ENCODE peak calls at places on chromosome 16, in six cellular contexts. B is tibial nerve, C is AG10803, E is left ventricle myocardium inferior, D is kidney, P is OCI-LY7. H is an unnamed sample.

GRCh38 chr16:67982011-67982696 is 1.9 kb upstream of the DPEP3 start:
- DNase-seq in D (no peak), B (no peak), P (no peak), E (no peak), C (no peak), H (peak; percentile 75)

GRCh38 chr16:4244254-4244812 is 2.5 kb upstream of the SRL start:
- DNase-seq in B (no peak), E (no peak), D (no peak), C (no peak), P (no peak), H (no peak)

GRCh38 chr16:27703121-27703520 is 153.2 kb downstream of the KATNIP start:
- DNase-seq in P (no peak), C (no peak), B (no peak), D (peak; percentile 8), E (no peak), H (peak; percentile 15)

GRCh38 chr16:79451196-79451816 is 149.2 kb downstream of the MAF start:
- DNase-seq in P (peak; percentile 19), B (no peak), D (no peak), E (no peak), C (no peak), H (no peak)

GRCh38 chr16:70490261-70490660 is 33.1 kb downstream of the COG4 start:
- DNase-seq in D (peak; percentile 15), E (no peak), P (no peak), C (no peak), B (no peak), H (no peak)

GRCh38 chr16:75733305-75734141 is 7.2 kb upstream of the CPHXL start:
- DNase-seq in P (no peak), C (peak; percentile 86), D (no peak), B (no peak), E (no peak), H (no peak)

GRCh38 chr16:468072-468821 is 42.8 kb downstream of the RAB11FIP3 start:
- DNase-seq in C (no peak), D (no peak), B (no peak), P (no peak), E (no peak), H (no peak)

GRCh38 chr16:27226476-27226875 is 23.1 kb downstream of the KDM8 start:
- DNase-seq in P (no peak), B (no peak), D (no peak), E (no peak), C (no peak), H (peak; percentile 90)

GRCh38 chr16:19980866-19981265 is 92.8 kb downstream of the GPR139 start:
- DNase-seq in P (no peak), D (no peak), C (no peak), B (no peak), E (no peak), H (no peak)
- TF ChIP-seq CTCF in P (peak; percentile 64), D (peak; percentile 19), C (peak; percentile 27), B (no peak), E (no peak), H (peak; percentile 51)

GRCh38 chr16:30867747-30868146 is 26.1 kb downstream of the BCL7C start:
- DNase-seq in C (no peak), E (no peak), P (no peak), D (no peak), B (no peak), H (no peak)
- TF ChIP-seq CTCF in C (peak; percentile 27), E (no peak), P (peak; percentile 39), D (no peak), B (no peak), H (peak; percentile 52)

DNA sequence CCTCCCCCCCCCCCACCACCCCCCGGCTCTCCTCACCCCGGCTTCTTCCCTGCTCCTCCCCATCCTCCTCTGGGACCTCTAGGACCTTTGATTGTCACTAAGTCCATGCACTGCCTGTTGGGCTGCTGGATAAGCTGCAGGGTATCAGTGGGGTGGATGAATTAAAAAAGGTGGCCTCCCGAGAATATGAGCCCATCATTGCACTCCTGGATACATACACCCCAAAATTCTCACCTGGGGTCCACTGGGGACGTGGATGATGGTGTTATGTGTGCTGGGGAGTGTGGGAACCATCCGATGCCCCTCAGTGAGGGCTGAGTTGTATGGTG is 88.8 kb downstream of the IRF8 start:
- DNase-seq in C (no peak), E (no peak), D (no peak), P (no peak), B (no peak), H (no peak)
- TF ChIP-seq CTCF in C (no peak), E (peak; percentile 23), D (no peak), P (peak; percentile 39), B (no peak), H (no peak)

GRCh38 chr16:2278272-2278608 is 10.3 kb upstream of the RNPS1 start:
- DNase-seq in P (peak; percentile 34), B (no peak), D (no peak), C (no peak), E (no peak), H (peak; percentile 81)
- TF ChIP-seq CTCF in P (peak; percentile 59), B (no peak), D (no peak), C (no peak), E (no peak), H (peak; percentile 29)

DNA sequence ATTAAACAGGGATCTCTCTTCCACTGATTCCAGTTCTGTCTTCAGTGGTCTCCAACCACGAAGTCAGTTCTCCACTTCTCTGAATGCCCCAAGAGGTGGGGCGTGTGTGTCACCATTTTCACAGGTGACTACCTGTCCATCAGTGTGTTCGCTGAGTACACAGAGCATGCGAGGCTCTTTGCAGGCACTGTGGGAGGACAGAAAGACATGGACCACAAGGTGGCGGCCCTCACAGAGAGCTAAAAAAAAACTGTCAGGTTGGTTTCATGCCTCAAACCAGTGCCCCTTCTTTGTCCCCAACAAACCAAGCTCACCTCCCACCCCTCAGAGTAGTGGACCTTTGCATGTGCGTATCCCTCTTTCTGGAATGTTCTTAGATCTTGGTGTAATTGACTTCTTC is 13.8 kb downstream of the EMP2 start:
- DNase-seq in D (no peak), E (no peak), C (no peak), B (no peak), P (peak; percentile 7), H (no peak)
- TF ChIP-seq CTCF in D (no peak), E (no peak), C (no peak), B (no peak), P (peak; percentile 39), H (no peak)

GRCh38 chr16:15682105-15682570 is 32.1 kb downstream of the NDE1 start:
- DNase-seq in E (no peak), B (no peak), P (peak; percentile 25), C (peak; percentile 71), D (no peak), H (no peak)
- TF ChIP-seq CTCF in E (peak; percentile 34), B (peak; percentile 15), P (peak; percentile 72), C (peak; percentile 62), D (peak; percentile 4), H (peak; percentile 76)

GRCh38 chr16:77662241-77662640 is 60.1 kb upstream of the NUDT7 start:
- DNase-seq in B (no peak), E (no peak), P (no peak), C (no peak), D (no peak), H (no peak)

GRCh38 chr16:77657016-77657415 is 65.3 kb upstream of the NUDT7 start:
- DNase-seq in D (no peak), C (peak; percentile 22), P (no peak), E (no peak), B (no peak), H (no peak)

GRCh38 chr16:77663711-77664110 is 58.6 kb upstream of the NUDT7 start:
- DNase-seq in C (no peak), P (no peak), E (no peak), D (no peak), B (no peak), H (no peak)

GRCh38 chr16:77660311-77660710 is 62.0 kb upstream of the NUDT7 start:
- DNase-seq in B (no peak), E (no peak), D (no peak), C (peak; percentile 51), P (no peak), H (no peak)
- TF ChIP-seq CTCF in B (peak; percentile 47), E (peak; percentile 59), D (peak; percentile 36), C (peak; percentile 84), P (peak; percentile 46), H (peak; percentile 66)

GRCh38 chr16:29820730-29821662 is 734 bp downstream of the MVP start:
- DNase-seq in C (peak; percentile 32), P (no peak), D (peak; percentile 92), E (no peak), B (no peak), H (no peak)

GRCh38 chr16:29826342-29826695 is 6.1 kb downstream of the MVP start:
- DNase-seq in C (no peak), B (no peak), P (no peak), E (no peak), D (no peak), H (no peak)

GRCh38 chr16:29821663-29822115 is 1.4 kb downstream of the MVP start:
- DNase-seq in E (no peak), C (peak; percentile 86), P (no peak), B (no peak), D (peak; percentile 77), H (no peak)

GRCh38 chr16:29825145-29826044 is 5.1 kb downstream of the MVP start:
- DNase-seq in B (no peak), P (no peak), C (peak; percentile 83), D (peak; percentile 82), E (peak; percentile 67), H (no peak)

GRCh38 chr16:29824589-29825144 is 4.4 kb downstream of the MVP start:
- DNase-seq in D (no peak), E (no peak), C (peak; percentile 81), P (no peak), B (no peak), H (no peak)
- TF ChIP-seq CTCF in D (no peak), E (no peak), C (no peak), P (no peak), B (no peak), H (no peak)

GRCh38 chr16:86224126-86224525 is 286.2 kb upstream of the FOXF1 start:
- DNase-seq in B (no peak), D (no peak), C (no peak), E (no peak), P (no peak), H (peak; percentile 28)

GRCh38 chr16:86221085-86221484 is 289.2 kb upstream of the FOXF1 start:
- DNase-seq in C (peak; percentile 9), D (peak; percentile 37), P (no peak), E (no peak), B (no peak), H (peak; percentile 46)

GRCh38 chr16:86224629-86225028 is 285.7 kb upstream of the FOXF1 start:
- DNase-seq in P (no peak), C (no peak), E (no peak), D (no peak), B (no peak), H (no peak)

GRCh38 chr16:86222541-86222940 is 287.8 kb upstream of the FOXF1 start:
- DNase-seq in C (peak; percentile 56), B (no peak), D (peak; percentile 28), E (no peak), P (no peak), H (peak; percentile 18)

GRCh38 chr16:86222965-86223551 is 287.3 kb upstream of the FOXF1 start:
- DNase-seq in C (peak; percentile 89), D (no peak), E (no peak), P (no peak), B (no peak), H (no peak)
- TF ChIP-seq CTCF in C (no peak), D (no peak), E (no peak), P (no peak), B (no peak), H (no peak)

DNA sequence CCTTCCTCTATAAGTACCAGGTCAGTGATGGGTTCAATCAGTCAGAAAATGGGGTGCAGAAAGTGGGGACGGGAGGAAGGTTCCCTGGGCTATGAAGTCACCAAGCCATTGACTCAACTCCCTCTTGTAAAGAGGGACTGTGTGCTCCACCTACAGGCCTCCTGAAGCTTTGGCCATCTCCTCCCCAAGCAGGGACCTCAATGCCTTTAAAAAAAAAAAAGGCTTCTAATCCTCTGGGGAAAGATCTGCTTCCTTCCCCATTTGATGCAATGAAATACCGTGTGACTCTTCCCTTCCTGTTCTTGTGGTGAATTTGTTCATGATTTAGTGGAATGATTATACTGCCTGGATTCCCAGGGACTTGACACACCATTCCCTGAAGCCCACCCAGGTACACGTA is 30.8 kb downstream of the VWA3A start:
- DNase-seq in B (no peak), P (no peak), E (no peak), D (no peak), C (no peak), H (no peak)
- TF ChIP-seq CTCF in B (no peak), P (peak; percentile 52), E (no peak), D (no peak), C (no peak), H (no peak)